ENCODE peak calls at places on chromosomes 2 and 18, in four cellular contexts. F, C, G and Q are unnamed samples.

GRCh38 chr2:140797718-140798117 is 1333.1 kb downstream of the LRP1B start:
- DNase-seq in F (no peak), G (no peak), C (no peak), Q (no peak)

GRCh38 chr2:200254788-200255187 is 51.7 kb upstream of the SPATS2L start:
- DNase-seq in C (no peak), G (no peak), F (no peak), Q (no peak)

GRCh38 chr2:128644745-128645256 is 326.1 kb upstream of the HS6ST1 start:
- DNase-seq in C (peak; percentile 38), F (no peak), G (peak; percentile 4), Q (no peak)

GRCh38 chr2:217593732-217594131 is 409.1 kb downstream of the TNS1 start:
- DNase-seq in C (no peak), G (no peak), F (no peak), Q (no peak)

GRCh38 chr2:37993135-37993534 is 68.0 kb downstream of the RMDN2 start:
- DNase-seq in C (no peak), G (peak; percentile 18), F (peak; percentile 34), Q (no peak)

GRCh38 chr18:26547302-26548143 is 830 bp downstream of the KCTD1 start:
- DNase-seq in C (peak; percentile 86), F (peak; percentile 92), G (peak; percentile 80), Q (peak; percentile 52)

GRCh38 chr2:74372674-74373073 is 7.4 kb downstream of the DCTN1 start:
- DNase-seq in G (no peak), C (no peak), F (no peak), Q (no peak)

GRCh38 chr18:25457636-25458035 is 105.7 kb upstream of the ZNF521 start:
- DNase-seq in F (peak; percentile 7), G (peak; percentile 67), C (no peak), Q (no peak)

GRCh38 chr18:4908239-4908638 is 288.8 kb downstream of the AKAIN1 start:
- DNase-seq in G (no peak), C (no peak), F (no peak), Q (no peak)

GRCh38 chr2:98514879-98515570 is 70.4 kb downstream of the INPP4A start:
- DNase-seq in C (no peak), F (peak; percentile 54), G (peak; percentile 67), Q (peak; percentile 21)

GRCh38 chr18:48337053-48337452 is 72.1 kb downstream of the ZBTB7C start:
- DNase-seq in C (no peak), G (no peak), F (no peak), Q (no peak)

GRCh38 chr2:75920721-75921551 is 210.2 kb upstream of the GCFC2 start:
- DNase-seq in G (no peak), F (no peak), C (no peak), Q (no peak)

GRCh38 chr2:95669441-95669994 is 77.7 kb downstream of the TRIM43 start:
- DNase-seq in F (no peak), G (no peak), C (no peak), Q (no peak)

GRCh38 chr2:98649135-98649991 is 41.0 kb downstream of the UNC50 start:
- DNase-seq in F (peak; percentile 57), C (no peak), G (peak; percentile 74), Q (peak; percentile 38)

GRCh38 chr18:44901283-44901682 is 220.6 kb downstream of the SETBP1 start:
- DNase-seq in C (no peak), F (no peak), G (no peak), Q (no peak)

GRCh38 chr2:215499330-215499729 is 63.5 kb upstream of the FN1 start:
- DNase-seq in G (no peak), C (no peak), F (peak; percentile 69), Q (peak; percentile 35)

GRCh38 chr2:127388423-127389164 is 819 bp upstream of the MAP3K2 start:
- DNase-seq in C (no peak), G (peak; percentile 85), F (no peak), Q (no peak)

GRCh38 chr2:195566201-195566600 is 90.8 kb upstream of the SLC39A10 start:
- DNase-seq in G (no peak), C (no peak), F (no peak), Q (no peak)

GRCh38 chr18:45156941-45157340 is 458.3 kb upstream of the SLC14A2 start:
- DNase-seq in F (peak; percentile 26), G (peak; percentile 28), C (no peak), Q (no peak)

GRCh38 chr18:79704631-79705030 is 25.0 kb downstream of the CTDP1 start:
- DNase-seq in C (no peak), G (no peak), F (no peak), Q (no peak)

GRCh38 chr2:46448656-46449055 is 30.7 kb upstream of the TMEM247 start:
- DNase-seq in C (no peak), F (no peak), G (no peak), Q (no peak)

GRCh38 chr2:238587776-238588660 is 161.3 kb downstream of the ASB1 start:
- DNase-seq in F (no peak), G (no peak), C (peak; percentile 26), Q (no peak)

GRCh38 chr18:35091841-35092240 is 50.6 kb downstream of the MAPRE2 start:
- DNase-seq in F (no peak), G (no peak), C (no peak), Q (no peak)

GRCh38 chr2:209727077-209727476 is 44.6 kb upstream of the UNC80 start:
- DNase-seq in C (no peak), G (no peak), F (no peak), Q (no peak)

GRCh38 chr2:86315084-86315483 is 22.3 kb downstream of the REEP1 start:
- DNase-seq in C (no peak), G (no peak), F (no peak), Q (no peak)

GRCh38 chr18:55136864-55137263 is 177.6 kb upstream of the CCDC68 start:
- DNase-seq in F (peak; percentile 92), C (no peak), G (no peak), Q (no peak)

GRCh38 chr2:235793163-235793752 is 299.4 kb downstream of the AGAP1 start:
- DNase-seq in C (no peak), G (peak; percentile 19), F (peak; percentile 12), Q (peak; percentile 56)

GRCh38 chr18:59067873-59068272 is 71.8 kb upstream of the SEC11C start:
- DNase-seq in G (peak; percentile 18), F (no peak), C (no peak), Q (no peak)
- H3K9me3 ChIP-seq in G (no peaks in the 10 kb centered on the region), F (no peaks in the 10 kb centered on the region), C (no peaks in the 10 kb centered on the region), Q (no peaks in the 10 kb centered on the region)

GRCh38 chr2:170815746-170816498 is 765 bp upstream of the GAD1 start:
- DNase-seq in F (peak; percentile 35), C (peak; percentile 74), G (peak; percentile 57), Q (peak; percentile 59)
- H3K27me3 ChIP-seq in F (peaks cover 61% of the 10 kb centered on the region), C (peaks cover 81% of the 10 kb centered on the region), G (peaks cover 81% of the 10 kb centered on the region), Q (peaks cover 44% of the 10 kb centered on the region)

GRCh38 chr18:36229188-36229587 is 41.9 kb downstream of the MOCOS start:
- DNase-seq in G (no peak), F (no peak), C (no peak), Q (no peak)
- H3K9me3 ChIP-seq in G (peaks cover 39% of the 10 kb centered on the region), F (no peaks in the 10 kb centered on the region), C (peaks cover 26% of the 10 kb centered on the region), Q (peaks cover 18% of the 10 kb centered on the region)

GRCh38 chr2:26563686-26564085 is 77.5 kb downstream of the CIB4 start:
- DNase-seq in F (no peak), G (no peak), C (no peak), Q (no peak)
- H3K27me3 ChIP-seq in F (peaks cover 47% of the 10 kb centered on the region), G (peaks cover 60% of the 10 kb centered on the region), C (peaks cover 70% of the 10 kb centered on the region), Q (peaks cover 29% of the 10 kb centered on the region)

GRCh38 chr2:105840933-105841332 is 96.2 kb downstream of the NCK2 start:
- DNase-seq in G (no peak), F (no peak), C (no peak), Q (no peak)

GRCh38 chr2:105839793-105840192 is 95.1 kb downstream of the NCK2 start:
- DNase-seq in F (no peak), G (no peak), C (no peak), Q (no peak)

GRCh38 chr2:105843797-105844374 is 99.2 kb downstream of the NCK2 start:
- DNase-seq in C (no peak), F (peak; percentile 40), G (no peak), Q (no peak)

GRCh38 chr2:105841551-105841950 is 96.8 kb downstream of the NCK2 start:
- DNase-seq in C (no peak), G (no peak), F (no peak), Q (no peak)

DNA sequence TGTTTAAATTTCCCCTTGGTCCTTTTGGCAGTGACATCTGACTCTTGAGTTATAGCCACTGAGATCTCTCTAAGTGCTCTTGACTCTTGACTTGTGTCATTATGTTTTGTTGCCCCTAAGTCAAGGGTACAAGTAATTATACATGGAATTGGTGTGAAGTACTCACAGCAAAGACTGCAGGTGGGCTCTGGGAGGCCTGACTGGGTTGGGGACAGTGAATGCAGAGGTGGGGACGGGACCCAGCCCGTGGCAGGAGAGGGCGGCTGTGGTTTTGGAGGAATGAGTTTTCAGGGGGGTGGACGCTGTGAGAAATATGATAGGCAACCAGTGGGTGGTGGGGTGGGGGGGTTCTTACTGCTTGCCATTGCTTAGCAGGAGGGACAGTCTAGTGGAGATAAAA is 97.8 kb downstream of the NCK2 start:
- DNase-seq in G (no peak), C (no peak), F (no peak), Q (no peak)
- H3K9me3 ChIP-seq in G (no peaks in the 10 kb centered on the region), C (no peaks in the 10 kb centered on the region), F (no peaks in the 10 kb centered on the region), Q (no peaks in the 10 kb centered on the region)

GRCh38 chr2:111113838-111114237 is 6.9 kb upstream of the BCL2L11 start:
- DNase-seq in C (no peak), F (no peak), G (no peak), Q (no peak)

GRCh38 chr2:111118455-111119003 is 2.2 kb upstream of the BCL2L11 start:
- DNase-seq in F (no peak), C (no peak), G (no peak), Q (no peak)

GRCh38 chr2:111116843-111117665 is 3.7 kb upstream of the BCL2L11 start:
- DNase-seq in C (peak; percentile 81), G (peak; percentile 73), F (peak; percentile 67), Q (peak; percentile 64)

GRCh38 chr2:111117666-111118454 is 2.9 kb upstream of the BCL2L11 start:
- DNase-seq in F (peak; percentile 78), G (peak; percentile 65), C (no peak), Q (peak; percentile 66)

GRCh38 chr2:111116016-111116746 is 4.5 kb upstream of the BCL2L11 start:
- DNase-seq in C (no peak), F (no peak), G (no peak), Q (no peak)
- H3K27me3 ChIP-seq in C (peaks cover 4% of the 10 kb centered on the region), F (peaks cover 18% of the 10 kb centered on the region), G (peaks cover 38% of the 10 kb centered on the region), Q (peaks cover 13% of the 10 kb centered on the region)